ENCODE peak calls at places on chromosomes 3 and 15, in five cellular contexts. One of them, this sample, is unnamed.

GRCh38 chr3:121660356-121661171 is at the start of gene HCLS1:
- DNase-seq in pancreas: peak; percentile 59
- DNase-seq in right cardiac atrium: peak; percentile 66
- DNase-seq in foreskin fibroblast: peak; percentile 48
- DNase-seq in CD4-positive, CD25-positive, alpha-beta regulatory T cell: peak; percentile 84
- DNase-seq in this sample: peak; percentile 67

GRCh38 chr3:65919841-65920240 is 118.9 kb downstream of the MAGI1 start:
- DNase-seq in pancreas: no peak
- DNase-seq in right cardiac atrium: no peak
- DNase-seq in foreskin fibroblast: no peak
- DNase-seq in CD4-positive, CD25-positive, alpha-beta regulatory T cell: no peak
- DNase-seq in this sample: no peak

GRCh38 chr3:165636682-165637010 is 200.6 kb downstream of the BCHE start:
- DNase-seq in pancreas: no peak
- DNase-seq in right cardiac atrium: no peak
- DNase-seq in foreskin fibroblast: no peak
- DNase-seq in CD4-positive, CD25-positive, alpha-beta regulatory T cell: no peak
- DNase-seq in this sample: no peak

GRCh38 chr15:74786659-74787165 is 4.8 kb downstream of the CSK start:
- DNase-seq in pancreas: no peak
- DNase-seq in right cardiac atrium: peak; percentile 82
- DNase-seq in foreskin fibroblast: no peak
- DNase-seq in CD4-positive, CD25-positive, alpha-beta regulatory T cell: no peak
- DNase-seq in this sample: peak; percentile 52

GRCh38 chr15:97961067-97961954 is 808 bp downstream of the ARRDC4 start:
- DNase-seq in pancreas: peak; percentile 80
- DNase-seq in right cardiac atrium: peak; percentile 82
- DNase-seq in foreskin fibroblast: peak; percentile 56
- DNase-seq in CD4-positive, CD25-positive, alpha-beta regulatory T cell: no peak
- DNase-seq in this sample: peak; percentile 72

GRCh38 chr15:64763874-64764273 is 11.5 kb downstream of the RBPMS2 start:
- DNase-seq in pancreas: no peak
- DNase-seq in right cardiac atrium: peak; percentile 35
- DNase-seq in foreskin fibroblast: no peak
- DNase-seq in CD4-positive, CD25-positive, alpha-beta regulatory T cell: no peak
- DNase-seq in this sample: peak; percentile 67

GRCh38 chr3:42667523-42668402 is 14.3 kb downstream of the ZBTB47 start:
- DNase-seq in pancreas: peak; percentile 41
- DNase-seq in right cardiac atrium: peak; percentile 48
- DNase-seq in foreskin fibroblast: peak; percentile 51
- DNase-seq in CD4-positive, CD25-positive, alpha-beta regulatory T cell: no peak
- DNase-seq in this sample: no peak

GRCh38 chr3:88239870-88240269 is 90.1 kb downstream of the C3orf38 start:
- DNase-seq in pancreas: no peak
- DNase-seq in right cardiac atrium: no peak
- DNase-seq in foreskin fibroblast: no peak
- DNase-seq in CD4-positive, CD25-positive, alpha-beta regulatory T cell: no peak
- DNase-seq in this sample: no peak

GRCh38 chr3:175741951-175742350 is 882.8 kb downstream of the NAALADL2 start:
- DNase-seq in pancreas: no peak
- DNase-seq in right cardiac atrium: no peak
- DNase-seq in foreskin fibroblast: peak; percentile 64
- DNase-seq in CD4-positive, CD25-positive, alpha-beta regulatory T cell: no peak
- DNase-seq in this sample: no peak

GRCh38 chr15:77030928-77031375 is 36.0 kb downstream of the PSTPIP1 start:
- DNase-seq in pancreas: peak; percentile 52
- DNase-seq in right cardiac atrium: no peak
- DNase-seq in foreskin fibroblast: no peak
- DNase-seq in CD4-positive, CD25-positive, alpha-beta regulatory T cell: no peak
- DNase-seq in this sample: peak; percentile 41

GRCh38 chr3:122918576-122919290 is 108.8 kb downstream of the SEMA5B start:
- DNase-seq in pancreas: no peak
- DNase-seq in right cardiac atrium: no peak
- DNase-seq in foreskin fibroblast: peak; percentile 25
- DNase-seq in CD4-positive, CD25-positive, alpha-beta regulatory T cell: no peak
- DNase-seq in this sample: no peak

GRCh38 chr15:59691194-59691805 is 2.2 kb upstream of the BNIP2 start:
- DNase-seq in pancreas: no peak
- DNase-seq in right cardiac atrium: no peak
- DNase-seq in foreskin fibroblast: peak; percentile 69
- DNase-seq in CD4-positive, CD25-positive, alpha-beta regulatory T cell: peak; percentile 52
- DNase-seq in this sample: no peak

GRCh38 chr3:52221563-52222318 is 3.7 kb downstream of the TLR9 start:
- DNase-seq in pancreas: peak; percentile 55
- DNase-seq in right cardiac atrium: peak; percentile 82
- DNase-seq in foreskin fibroblast: no peak
- DNase-seq in CD4-positive, CD25-positive, alpha-beta regulatory T cell: peak; percentile 75
- DNase-seq in this sample: no peak

GRCh38 chr3:83523470-83524073 is 1435.2 kb upstream of the CADM2 start:
- DNase-seq in pancreas: no peak
- DNase-seq in right cardiac atrium: no peak
- DNase-seq in foreskin fibroblast: peak; percentile 30
- DNase-seq in CD4-positive, CD25-positive, alpha-beta regulatory T cell: no peak
- DNase-seq in this sample: no peak

GRCh38 chr3:137524751-137525150 is 239.4 kb upstream of the SOX14 start:
- DNase-seq in pancreas: no peak
- DNase-seq in right cardiac atrium: no peak
- DNase-seq in foreskin fibroblast: no peak
- DNase-seq in CD4-positive, CD25-positive, alpha-beta regulatory T cell: no peak
- DNase-seq in this sample: no peak

GRCh38 chr15:47573673-47574072 is 143.6 kb upstream of the SEMA6D start:
- DNase-seq in pancreas: no peak
- DNase-seq in right cardiac atrium: no peak
- DNase-seq in foreskin fibroblast: no peak
- DNase-seq in CD4-positive, CD25-positive, alpha-beta regulatory T cell: no peak
- DNase-seq in this sample: no peak

GRCh38 chr15:78054518-78054917 is 23.0 kb downstream of the TBC1D2B start:
- DNase-seq in pancreas: no peak
- DNase-seq in right cardiac atrium: no peak
- DNase-seq in foreskin fibroblast: no peak
- DNase-seq in CD4-positive, CD25-positive, alpha-beta regulatory T cell: no peak
- DNase-seq in this sample: no peak
- H3K4me3 ChIP-seq in pancreas: no peak overlapping the region
- H3K4me3 ChIP-seq in right cardiac atrium: no peak overlapping the region
- H3K4me3 ChIP-seq in foreskin fibroblast: no peak overlapping the region
- H3K4me3 ChIP-seq in CD4-positive, CD25-positive, alpha-beta regulatory T cell: peak overlapping the region; percentile 23
- H3K4me3 ChIP-seq in this sample: no peak overlapping the region

DNA sequence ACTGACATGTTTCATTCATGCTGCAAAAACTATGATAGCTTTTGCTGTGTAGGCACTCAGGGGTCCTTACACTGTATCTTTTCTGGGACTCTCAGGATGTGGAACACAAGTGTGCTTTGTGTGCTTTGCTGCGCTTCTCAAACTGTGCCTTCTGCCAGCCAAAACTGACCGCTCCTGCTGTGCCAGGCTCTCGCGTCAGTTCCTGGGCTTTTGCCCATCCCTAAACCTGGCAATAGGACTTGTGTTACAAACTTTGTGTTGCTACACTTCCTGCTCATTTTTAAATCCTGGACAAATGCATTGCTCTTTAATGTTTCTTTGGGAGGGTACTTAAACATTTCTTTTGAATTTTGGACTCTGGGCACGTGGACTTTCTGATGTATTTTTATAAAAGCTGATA is 60.3 kb downstream of the DIPK2A start:
- DNase-seq in pancreas: peak; percentile 69
- DNase-seq in right cardiac atrium: peak; percentile 84
- DNase-seq in foreskin fibroblast: peak; percentile 41
- DNase-seq in CD4-positive, CD25-positive, alpha-beta regulatory T cell: no peak
- DNase-seq in this sample: peak; percentile 76
- H3K4me3 ChIP-seq in pancreas: no peak overlapping the region
- H3K4me3 ChIP-seq in right cardiac atrium: no peak overlapping the region
- H3K4me3 ChIP-seq in foreskin fibroblast: no peak overlapping the region
- H3K4me3 ChIP-seq in CD4-positive, CD25-positive, alpha-beta regulatory T cell: no peak overlapping the region
- H3K4me3 ChIP-seq in this sample: peak overlapping the region; percentile 22

GRCh38 chr15:41968738-41969137 is 3.6 kb downstream of the EHD4 start:
- DNase-seq in pancreas: no peak
- DNase-seq in right cardiac atrium: no peak
- DNase-seq in foreskin fibroblast: peak; percentile 35
- DNase-seq in CD4-positive, CD25-positive, alpha-beta regulatory T cell: no peak
- DNase-seq in this sample: no peak

GRCh38 chr15:41971893-41972340 is 440 bp downstream of the EHD4 start:
- DNase-seq in pancreas: peak; percentile 79
- DNase-seq in right cardiac atrium: peak; percentile 77
- DNase-seq in foreskin fibroblast: peak; percentile 29
- DNase-seq in CD4-positive, CD25-positive, alpha-beta regulatory T cell: no peak
- DNase-seq in this sample: peak; percentile 61

GRCh38 chr15:41970456-41970855 is 1.9 kb downstream of the EHD4 start:
- DNase-seq in pancreas: peak; percentile 1
- DNase-seq in right cardiac atrium: no peak
- DNase-seq in foreskin fibroblast: no peak
- DNase-seq in CD4-positive, CD25-positive, alpha-beta regulatory T cell: no peak
- DNase-seq in this sample: peak; percentile 25

GRCh38 chr15:41971089-41971892 is 1.1 kb downstream of the EHD4 start:
- DNase-seq in pancreas: peak; percentile 76
- DNase-seq in right cardiac atrium: peak; percentile 83
- DNase-seq in foreskin fibroblast: peak; percentile 80
- DNase-seq in CD4-positive, CD25-positive, alpha-beta regulatory T cell: peak; percentile 74
- DNase-seq in this sample: peak; percentile 73

DNA sequence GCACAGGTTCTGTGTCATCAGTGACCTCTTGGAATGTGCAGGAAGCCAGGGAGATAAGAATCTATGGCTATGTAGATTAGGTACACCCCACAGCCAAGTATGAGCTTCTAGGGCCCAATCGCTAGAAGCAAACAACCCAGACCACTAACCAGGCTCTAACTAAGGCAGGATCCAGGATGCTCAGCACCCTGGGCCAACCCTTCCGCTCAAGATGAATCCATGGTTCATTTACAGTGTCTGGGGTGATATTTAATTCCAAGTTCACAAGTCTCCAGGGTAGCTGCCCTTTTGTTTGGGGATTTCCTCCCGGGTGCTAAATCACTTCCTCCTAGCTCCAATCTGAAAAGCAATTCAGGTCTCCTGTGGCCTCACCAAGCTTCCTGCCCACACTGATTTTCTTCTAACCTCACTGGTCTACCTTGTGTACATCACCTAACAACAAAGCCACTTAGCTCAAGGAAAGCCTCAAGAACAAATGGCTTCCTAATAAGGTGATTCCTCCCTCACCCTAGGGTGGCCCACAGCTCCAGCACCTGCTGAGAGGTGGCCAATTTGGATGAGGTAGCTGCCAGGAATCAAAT is 2.4 kb downstream of the EHD4 start:
- DNase-seq in pancreas: peak; percentile 11
- DNase-seq in right cardiac atrium: no peak
- DNase-seq in foreskin fibroblast: no peak
- DNase-seq in CD4-positive, CD25-positive, alpha-beta regulatory T cell: peak; percentile 36
- DNase-seq in this sample: no peak
- H3K4me3 ChIP-seq in pancreas: no peak overlapping the region
- H3K4me3 ChIP-seq in right cardiac atrium: no peak overlapping the region
- H3K4me3 ChIP-seq in foreskin fibroblast: peak overlapping the region; percentile 88
- H3K4me3 ChIP-seq in CD4-positive, CD25-positive, alpha-beta regulatory T cell: peak overlapping the region; percentile 89
- H3K4me3 ChIP-seq in this sample: no peak overlapping the region

GRCh38 chr3:50238549-50239026 is 2.6 kb downstream of the GNAI2 start:
- DNase-seq in pancreas: peak; percentile 90
- DNase-seq in right cardiac atrium: peak; percentile 94
- DNase-seq in foreskin fibroblast: peak; percentile 67
- DNase-seq in CD4-positive, CD25-positive, alpha-beta regulatory T cell: no peak
- DNase-seq in this sample: peak; percentile 99
- H3K4me3 ChIP-seq in pancreas: peak overlapping the region; percentile 71
- H3K4me3 ChIP-seq in right cardiac atrium: peak overlapping the region; percentile 81
- H3K4me3 ChIP-seq in foreskin fibroblast: peak overlapping the region; percentile 97
- H3K4me3 ChIP-seq in CD4-positive, CD25-positive, alpha-beta regulatory T cell: peak overlapping the region; percentile 91
- H3K4me3 ChIP-seq in this sample: peak overlapping the region; percentile 77

DNA sequence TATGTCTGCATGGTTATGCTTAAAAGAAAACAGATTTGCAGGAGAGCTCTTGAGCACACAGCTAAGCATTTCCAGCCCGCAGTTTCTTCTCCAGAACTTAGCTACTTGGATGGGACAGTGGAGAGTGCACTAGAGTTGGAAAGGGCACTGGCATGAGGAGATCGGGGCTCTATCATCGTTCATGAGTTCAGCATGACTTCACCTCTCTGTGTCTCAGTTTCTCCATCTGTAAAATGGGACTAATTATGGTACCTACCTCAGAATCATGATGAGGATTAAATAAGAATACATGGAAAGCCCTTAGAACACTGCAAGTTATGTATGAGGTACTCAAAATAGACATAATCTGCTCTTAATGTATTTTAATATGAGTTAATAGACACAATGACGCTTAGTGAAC is 69.9 kb downstream of the CMTM8 start:
- DNase-seq in pancreas: no peak
- DNase-seq in right cardiac atrium: no peak
- DNase-seq in foreskin fibroblast: no peak
- DNase-seq in CD4-positive, CD25-positive, alpha-beta regulatory T cell: no peak
- DNase-seq in this sample: no peak
- H3K4me3 ChIP-seq in pancreas: no peak overlapping the region
- H3K4me3 ChIP-seq in right cardiac atrium: no peak overlapping the region
- H3K4me3 ChIP-seq in foreskin fibroblast: no peak overlapping the region
- H3K4me3 ChIP-seq in CD4-positive, CD25-positive, alpha-beta regulatory T cell: no peak overlapping the region
- H3K4me3 ChIP-seq in this sample: no peak overlapping the region

DNA sequence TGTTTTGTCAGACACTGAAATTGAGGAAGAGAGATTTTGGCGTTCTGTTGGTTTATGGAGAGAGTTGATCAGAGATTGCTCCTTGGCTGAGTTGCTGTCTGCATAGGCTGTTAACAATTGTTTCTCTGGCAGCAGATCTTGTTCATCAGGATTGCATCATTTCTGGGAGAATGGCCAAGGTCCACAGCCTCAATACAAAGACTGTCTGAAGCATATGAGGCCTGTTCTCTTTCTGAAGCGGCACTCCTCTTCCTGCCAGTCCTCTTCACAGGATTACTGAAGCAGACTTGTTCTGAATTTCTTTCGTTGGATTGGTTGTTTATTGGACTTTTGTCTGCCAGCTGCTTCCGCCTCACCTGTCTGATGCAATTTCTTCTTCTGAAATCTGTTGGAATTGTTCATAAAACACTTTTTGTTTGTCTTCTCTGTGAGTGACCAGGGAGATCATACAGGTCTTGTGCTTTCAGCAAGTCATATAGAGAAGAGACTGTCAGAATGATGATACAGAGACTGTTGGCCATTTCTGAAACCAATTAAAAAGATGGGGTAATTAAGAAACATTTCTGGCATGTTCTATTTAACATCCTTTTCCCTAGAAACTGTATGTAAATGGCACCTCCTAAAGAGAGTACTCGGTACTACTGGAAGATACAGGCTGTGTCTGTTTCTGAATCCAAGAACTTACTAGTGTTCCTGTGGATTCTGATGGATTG is 25.5 kb downstream of the SETD5 start:
- DNase-seq in pancreas: no peak
- DNase-seq in right cardiac atrium: peak; percentile 43
- DNase-seq in foreskin fibroblast: peak; percentile 98
- DNase-seq in CD4-positive, CD25-positive, alpha-beta regulatory T cell: peak; percentile 49
- DNase-seq in this sample: peak; percentile 50
- H3K4me3 ChIP-seq in pancreas: no peak overlapping the region
- H3K4me3 ChIP-seq in right cardiac atrium: no peak overlapping the region
- H3K4me3 ChIP-seq in foreskin fibroblast: peak overlapping the region; percentile 10
- H3K4me3 ChIP-seq in CD4-positive, CD25-positive, alpha-beta regulatory T cell: no peak overlapping the region
- H3K4me3 ChIP-seq in this sample: no peak overlapping the region

This sample was measured in right lobe of liver.